ENCODE peak calls at places on chromosomes 16 and 17, in six cellular contexts. M is RWPE1, Z is mammary epithelial cell, G is IMR-90, P is fibroblast of mammary gland, F is AG09319. Y is an unnamed sample.

GRCh38 chr17:46143827-46144236 is 49.4 kb downstream of the KANSL1 start:
- DNase-seq in P (no peak), Z (peak), G (no peak), M (no peak), F (no peak), Y (no peak)

GRCh38 chr17:2723505-2723996 is 12.0 kb upstream of the CLUH start:
- DNase-seq in M (no peak), P (no peak), F (no peak), Z (no peak), G (no peak), Y (no peak)

GRCh38 chr16:83338138-83338537 is 469.6 kb upstream of the HSBP1 start:
- DNase-seq in G (no peak), M (no peak), Z (no peak), P (no peak), F (no peak), Y (no peak)

GRCh38 chr17:81110488-81111040 is 54.7 kb upstream of the PVALEF start:
- DNase-seq in M (no peak), Z (no peak), F (no peak), G (no peak), P (no peak), Y (no peak)

GRCh38 chr16:64153718-64154117 is 968.1 kb downstream of the CDH11 start:
- DNase-seq in G (peak), M (no peak), F (no peak), P (peak), Z (peak), Y (no peak)

GRCh38 chr16:10067406-10067805 is 114.8 kb downstream of the GRIN2A start:
- DNase-seq in G (no peak), Z (no peak), M (no peak), P (peak), F (no peak), Y (no peak)

GRCh38 chr16:85803570-85803969 is 4.1 kb downstream of the COX4I1 start:
- DNase-seq in M (no peak), F (no peak), Z (no peak), G (no peak), P (no peak), Y (no peak)

GRCh38 chr17:6546069-6546718 is 10.2 kb downstream of the PITPNM3 start:
- DNase-seq in Z (peak), G (peak), P (peak), M (no peak), F (no peak), Y (no peak)

GRCh38 chr17:42266918-42267766 is 9.0 kb downstream of the STAT5B start:
- DNase-seq in F (peak), P (peak), M (no peak), Z (peak), G (peak), Y (no peak)

GRCh38 chr17:76000016-76000754 is 470 bp upstream of the CDK3 start:
- DNase-seq in G (peak), M (no peak), F (no peak), P (peak), Z (no peak), Y (peak)

GRCh38 chr17:46889992-46890564 is 32.9 kb upstream of the GOSR2 start:
- DNase-seq in G (no peak), P (no peak), Z (no peak), F (no peak), M (no peak), Y (no peak)

GRCh38 chr16:50304467-50305440 is 38.4 kb downstream of the ADCY7 start:
- DNase-seq in G (no peak), P (no peak), F (no peak), Z (no peak), M (no peak), Y (no peak)

GRCh38 chr16:12661656-12662172 is 142.0 kb downstream of the CPPED1 start:
- DNase-seq in P (peak), M (peak), G (peak), F (no peak), Z (peak), Y (no peak)

GRCh38 chr16:55294947-55295346 is 29.1 kb upstream of the IRX6 start:
- DNase-seq in F (no peak), Z (peak), M (no peak), G (no peak), P (peak), Y (no peak)

GRCh38 chr17:59378621-59379194 is 47.3 kb downstream of the YPEL2 start:
- DNase-seq in G (peak), Z (no peak), P (peak), M (no peak), F (no peak), Y (no peak)

GRCh38 chr16:86894168-86894567 is 315.8 kb downstream of the FOXL1 start:
- DNase-seq in M (no peak), G (no peak), Z (no peak), F (no peak), P (no peak), Y (no peak)

GRCh38 chr16:74606521-74607309 is at the start of gene GLG1:
- DNase-seq in Z (peak), G (peak), P (peak), M (peak), F (peak), Y (peak)
- TF ChIP-seq CTCF in Z (no peak), G (no peak), P (no peak), M (no peak), F (no peak), Y (peak)

GRCh38 chr16:57204675-57205074 is 18.5 kb downstream of the RSPRY1 start:
- DNase-seq in M (no peak), P (no peak), G (no peak), Z (no peak), F (no peak), Y (no peak)
- TF ChIP-seq CTCF in M (no peak), P (no peak), G (no peak), Z (no peak), F (no peak), Y (no peak)

DNA sequence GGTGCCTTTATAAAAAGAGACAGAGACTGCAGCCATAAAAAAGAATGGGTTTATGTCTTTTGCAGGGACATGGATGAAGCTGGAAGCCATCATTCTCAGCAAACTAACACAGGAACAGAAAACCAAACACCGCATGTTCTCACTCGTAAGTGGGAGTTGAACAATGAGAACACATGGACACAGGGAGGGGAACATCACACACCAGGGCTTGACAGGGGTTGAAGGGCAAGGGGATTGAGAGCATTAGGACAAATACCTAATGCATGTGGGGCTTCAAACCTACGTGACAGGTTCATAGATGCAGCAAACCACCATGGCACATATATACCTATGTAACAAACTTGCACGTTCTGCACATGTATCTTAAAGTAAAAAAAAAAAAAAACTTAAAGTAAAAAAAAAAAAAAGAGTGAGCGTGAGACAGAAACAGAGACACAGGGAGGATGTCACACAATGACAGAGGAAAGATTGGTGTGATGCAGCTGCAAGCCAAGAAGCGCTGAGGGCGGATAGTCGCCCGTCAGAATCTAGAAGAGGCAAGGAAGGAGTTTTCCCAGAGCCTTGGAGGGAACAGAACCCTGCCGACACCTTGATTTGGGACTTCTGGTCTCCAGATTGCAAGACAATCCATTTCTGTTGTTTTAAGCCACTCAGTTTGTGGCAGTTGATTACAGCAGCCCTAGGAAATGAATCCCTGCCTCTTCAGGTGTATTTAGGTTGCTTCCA is 27.4 kb upstream of the TNS4 start:
- DNase-seq in P (no peak), M (no peak), F (no peak), G (no peak), Z (no peak), Y (no peak)
- TF ChIP-seq CTCF in P (no peak), M (no peak), F (no peak), G (no peak), Z (no peak), Y (no peak)

GRCh38 chr17:21213005-21213404 is 956 bp downstream of the TMEM11 start:
- DNase-seq in F (no peak), P (no peak), G (no peak), M (no peak), Z (no peak), Y (no peak)

GRCh38 chr17:21215935-21216334 is 2.0 kb upstream of the TMEM11 start:
- DNase-seq in F (no peak), P (peak), Z (no peak), G (no peak), M (peak), Y (no peak)

GRCh38 chr17:21213491-21214014 is 408 bp downstream of the TMEM11 start:
- DNase-seq in F (no peak), G (no peak), P (no peak), Z (no peak), M (no peak), Y (no peak)

GRCh38 chr17:21214777-21215541 is 998 bp upstream of the TMEM11 start:
- DNase-seq in F (no peak), G (no peak), M (peak), P (peak), Z (peak), Y (peak)

DNA sequence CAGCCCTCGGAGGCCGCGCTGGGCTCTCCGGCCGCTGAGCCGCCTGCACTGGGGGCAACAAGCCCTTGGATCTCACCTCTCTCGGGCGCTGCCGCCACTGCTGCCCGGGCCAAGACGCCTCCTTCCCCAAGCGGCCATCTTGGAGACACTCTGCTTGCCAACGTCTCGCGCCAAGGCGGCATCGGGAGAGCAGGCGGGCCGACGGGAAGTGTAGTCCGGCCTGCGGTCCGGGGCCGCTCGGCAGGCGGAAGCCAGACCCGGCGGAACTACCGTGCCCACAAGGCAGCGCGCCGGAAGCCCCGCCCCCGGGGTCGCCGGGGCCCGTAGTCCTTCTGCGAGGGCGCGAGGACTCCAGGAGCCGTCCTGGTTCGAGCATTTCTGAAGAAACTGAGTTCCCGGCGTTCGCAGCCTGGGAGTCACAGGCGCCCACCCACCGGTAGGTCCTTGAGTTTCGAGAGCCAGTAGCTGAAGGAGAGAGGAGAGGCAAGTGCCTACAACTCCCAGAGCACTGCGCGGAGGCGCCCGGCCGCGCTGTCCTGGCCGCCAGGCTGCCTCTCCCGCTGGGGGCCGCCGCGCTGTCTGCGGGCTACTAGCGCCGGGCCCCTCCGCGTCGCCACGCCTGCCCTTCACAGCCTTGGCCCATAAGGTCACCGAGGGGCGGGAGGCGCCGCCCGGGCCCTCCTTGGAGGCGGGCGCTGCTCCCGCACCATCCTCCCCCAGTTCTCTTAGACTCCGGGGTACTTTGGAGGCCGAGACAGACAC is at the start of gene TMEM11:
- DNase-seq in M (peak), G (peak), Z (peak), F (peak), P (peak), Y (peak)
- TF ChIP-seq CTCF in M (no peak), G (peak), Z (peak), F (no peak), P (no peak), Y (no peak)

GRCh38 chr16:4475880-4476790 is at the start of gene HMOX2:
- DNase-seq in M (peak), F (peak), Z (peak), G (peak), P (peak), Y (peak)
- TF ChIP-seq CTCF in M (peak), F (peak), Z (peak), G (peak), P (no peak), Y (peak)

GRCh38 chr16:47990676-47991075 is 165.1 kb downstream of the ABCC12 start:
- DNase-seq in G (no peak), M (no peak), P (no peak), F (no peak), Z (no peak), Y (no peak)

GRCh38 chr16:48000622-48001021 is 155.2 kb downstream of the ABCC12 start:
- DNase-seq in P (no peak), G (no peak), F (no peak), Z (no peak), M (no peak), Y (no peak)

DNA sequence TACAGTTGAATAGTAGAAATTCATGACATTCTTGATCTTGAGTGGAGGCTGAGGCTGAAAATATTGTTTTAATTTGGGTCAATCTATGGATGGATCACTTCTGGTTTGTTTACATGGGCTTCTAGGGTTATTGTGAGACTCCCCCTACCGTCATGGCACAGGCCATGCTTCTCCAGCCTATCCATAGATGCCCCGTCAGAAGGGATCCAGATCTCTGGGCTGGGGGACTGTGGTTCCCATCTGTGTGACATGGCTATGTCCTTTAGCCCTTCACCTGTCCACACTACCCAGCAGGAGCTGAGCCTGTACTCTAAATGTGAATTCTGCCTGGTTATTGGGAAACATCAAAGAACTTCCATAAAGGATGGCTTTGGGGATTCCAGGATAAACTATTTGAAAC is 160.4 kb downstream of the ABCC12 start:
- DNase-seq in F (no peak), Z (no peak), M (no peak), P (no peak), G (no peak), Y (no peak)
- TF ChIP-seq CTCF in F (no peak), Z (peak), M (no peak), P (peak), G (no peak), Y (no peak)

GRCh38 chr17:8187517-8188407 is 2.2 kb downstream of the BORCS6 start:
- DNase-seq in Z (peak), G (peak), P (peak), M (peak), F (peak), Y (peak)

GRCh38 chr17:8185580-8186445 is 4.2 kb downstream of the BORCS6 start:
- DNase-seq in P (peak), Z (peak), F (no peak), M (peak), G (peak), Y (peak)

GRCh38 chr17:8188408-8188839 is 1.6 kb downstream of the BORCS6 start:
- DNase-seq in F (no peak), Z (no peak), M (no peak), P (no peak), G (no peak), Y (no peak)

GRCh38 chr17:8186446-8186786 is 3.6 kb downstream of the BORCS6 start:
- DNase-seq in P (no peak), Z (no peak), F (no peak), G (no peak), M (no peak), Y (no peak)

GRCh38 chr17:8186787-8187516 is 3.0 kb downstream of the BORCS6 start:
- DNase-seq in G (peak), F (peak), Z (peak), M (peak), P (peak), Y (peak)
- TF ChIP-seq CTCF in G (peak), F (peak), Z (peak), M (peak), P (peak), Y (peak)

DNA sequence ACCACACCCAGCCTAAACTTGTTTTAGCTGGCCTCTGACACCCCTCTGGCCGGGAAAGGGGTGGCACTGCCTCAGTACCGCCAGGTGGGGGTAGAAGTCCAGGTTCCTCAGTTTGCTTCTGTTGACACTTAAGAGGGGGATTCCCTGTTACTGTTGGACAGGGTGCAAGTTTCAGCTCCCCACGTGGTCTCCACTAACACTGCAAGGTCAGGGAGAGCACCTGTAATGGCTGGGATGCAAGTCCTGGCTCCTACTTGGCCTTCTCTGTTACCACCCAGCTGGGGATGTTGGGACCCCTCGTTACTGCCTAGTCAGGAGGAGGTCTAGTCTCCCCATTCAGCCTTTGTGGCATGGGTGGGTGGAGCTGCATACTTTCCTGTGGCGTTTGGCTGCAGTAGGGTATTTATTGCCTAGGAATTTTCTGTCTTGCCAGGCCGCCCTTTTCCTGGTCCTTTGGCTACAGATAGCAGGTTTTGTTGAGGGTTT is 10.6 kb upstream of the MFAP4 start:
- DNase-seq in M (no peak), Z (peak), G (no peak), P (no peak), F (no peak), Y (no peak)
- TF ChIP-seq CTCF in M (no peak), Z (no peak), G (no peak), P (no peak), F (no peak), Y (no peak)

GRCh38 chr16:67149276-67150057 is 1.3 kb downstream of the B3GNT9 start:
- DNase-seq in G (no peak), P (no peak), F (no peak), Z (no peak), M (no peak), Y (no peak)

GRCh38 chr16:67148656-67149275 is 2.0 kb downstream of the B3GNT9 start:
- DNase-seq in F (no peak), P (no peak), Z (no peak), G (no peak), M (no peak), Y (no peak)

GRCh38 chr16:67150833-67151396 is at the start of gene B3GNT9:
- DNase-seq in M (peak), P (peak), Z (no peak), G (peak), F (no peak), Y (peak)

GRCh38 chr16:67151431-67152097 is 766 bp upstream of the B3GNT9 start:
- DNase-seq in M (no peak), F (no peak), G (no peak), Z (no peak), P (no peak), Y (no peak)

DNA sequence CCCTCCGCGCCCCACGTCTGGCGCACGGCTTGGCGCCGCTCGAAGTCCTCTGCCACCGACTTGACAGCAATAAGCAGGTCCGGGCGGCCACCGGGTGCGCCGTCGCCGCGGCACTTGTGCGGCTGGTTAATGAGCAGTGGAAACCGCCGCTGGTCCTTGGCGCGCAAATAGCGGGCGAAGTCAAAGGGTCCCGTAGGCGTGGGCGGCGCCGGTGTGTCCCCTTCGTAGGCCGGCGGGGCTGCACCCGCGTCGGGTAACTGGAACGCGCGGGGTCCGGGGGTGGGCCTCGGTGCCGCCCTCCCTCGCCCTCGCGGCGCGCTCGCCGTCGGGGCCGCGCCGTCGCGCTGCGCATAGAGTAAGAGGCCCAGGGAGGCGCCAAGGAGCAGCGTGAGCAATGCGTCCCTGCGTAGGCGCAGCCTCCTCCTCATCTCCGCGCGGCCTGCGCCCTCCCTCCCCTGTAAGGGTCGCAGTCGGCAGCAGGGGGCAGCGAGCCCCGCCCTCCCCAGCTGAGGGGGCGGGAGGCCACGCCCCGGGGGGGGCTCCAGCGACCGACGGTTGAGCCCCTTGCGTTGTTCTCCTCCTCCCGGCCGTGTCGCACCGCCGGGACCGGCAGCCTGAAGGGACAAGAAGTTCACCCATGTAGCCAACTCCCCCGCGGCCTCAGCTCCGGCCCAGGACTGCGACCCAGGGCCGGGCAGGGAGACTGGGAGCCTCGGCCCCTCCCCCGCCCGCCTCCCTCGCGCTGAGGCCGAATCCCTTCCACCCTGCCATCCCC is 553 bp downstream of the B3GNT9 start:
- DNase-seq in Z (no peak), G (peak), M (no peak), F (no peak), P (peak), Y (peak)
- TF ChIP-seq CTCF in Z (no peak), G (no peak), M (peak), F (no peak), P (no peak), Y (no peak)

Y was measured in GM10248.